ENCODE peak calls at places on chromosomes 5 and 9, in eight cellular contexts. B is K562, N is IMR-90, T is A549, S is uterus, W is breast epithelium, O is Peyer's patch, I is stomach. G is an unnamed sample.

GRCh38 chr9:78121488-78121887 is 89.9 kb upstream of the GNAQ start:
- DNase-seq in B (peak), N (peak), T (peak), S (peak), W (peak), O (peak), I (peak), G (peak)

GRCh38 chr9:34413229-34413852 is 36.6 kb upstream of the MYORG start:
- DNase-seq in B (peak), N (peak), T (peak), S (no peak), W (peak), O (no peak), I (peak), G (no peak)

GRCh38 chr5:566636-567309 is 42.5 kb upstream of the SLC9A3 start:
- DNase-seq in B (peak), N (no peak), T (no peak), S (no peak), W (no peak), O (no peak), I (no peak), G (no peak)

GRCh38 chr5:96661841-96662724 is at the start of gene CAST:
- DNase-seq in B (peak), N (peak), T (peak), S (peak), W (peak), O (peak), I (peak), G (peak)

GRCh38 chr5:90184764-90185163 is 224.8 kb downstream of the CETN3 start:
- DNase-seq in B (no peak), N (no peak), T (no peak), S (no peak), W (no peak), O (no peak), I (no peak), G (no peak)

GRCh38 chr5:100803391-100803790 is 99.7 kb downstream of the ST8SIA4 start:
- DNase-seq in B (no peak), N (peak), T (no peak), S (no peak), W (no peak), O (no peak), I (no peak), G (peak)

GRCh38 chr9:107707419-107707837 is 217.9 kb upstream of the KLF4 start:
- DNase-seq in B (peak), N (peak), T (peak), S (no peak), W (no peak), O (no peak), I (no peak), G (no peak)

GRCh38 chr5:124839371-124839998 is 93.0 kb upstream of the ZNF608 start:
- DNase-seq in B (no peak), N (no peak), T (no peak), S (no peak), W (no peak), O (no peak), I (no peak), G (no peak)

GRCh38 chr5:38208782-38209378 is 49.5 kb upstream of the EGFLAM start:
- DNase-seq in B (peak), N (peak), T (peak), S (no peak), W (no peak), O (no peak), I (no peak), G (no peak)

GRCh38 chr5:151721087-151721646 is 34.5 kb upstream of the SPARC start:
- DNase-seq in B (no peak), N (peak), T (no peak), S (no peak), W (no peak), O (no peak), I (no peak), G (no peak)

GRCh38 chr5:149439899-149440655 is 61.0 kb upstream of the IL17B start:
- DNase-seq in B (peak), N (peak), T (peak), S (peak), W (peak), O (peak), I (peak), G (peak)

GRCh38 chr5:88833371-88834107 is 49.4 kb downstream of the MEF2C start:
- DNase-seq in B (no peak), N (peak), T (no peak), S (peak), W (no peak), O (peak), I (no peak), G (peak)

GRCh38 chr9:95406114-95406513 is 88.6 kb upstream of the FANCC start:
- DNase-seq in B (no peak), N (peak), T (no peak), S (peak), W (no peak), O (peak), I (no peak), G (no peak)

GRCh38 chr5:51414516-51414915 is 31.3 kb downstream of the ISL1 start:
- DNase-seq in B (no peak), N (no peak), T (no peak), S (no peak), W (no peak), O (no peak), I (no peak), G (no peak)

GRCh38 chr5:115532517-115532916 is 12.1 kb downstream of the FEM1C start:
- DNase-seq in B (no peak), N (peak), T (no peak), S (no peak), W (no peak), O (no peak), I (no peak), G (no peak)

GRCh38 chr5:36744041-36744677 is 132.4 kb upstream of the NIPBL start:
- DNase-seq in B (peak), N (no peak), T (no peak), S (no peak), W (no peak), O (no peak), I (no peak), G (no peak)

GRCh38 chr5:179319741-179320281 is 25.4 kb downstream of the ADAMTS2 start:
- DNase-seq in B (no peak), N (peak), T (no peak), S (no peak), W (no peak), O (no peak), I (no peak), G (no peak)

GRCh38 chr5:151347364-151347763 is at the start of gene SLC36A2:
- DNase-seq in B (no peak), N (no peak), T (no peak), S (no peak), W (no peak), O (no peak), I (no peak), G (no peak)

GRCh38 chr9:90854637-90855036 is 53.0 kb downstream of the SYK start:
- DNase-seq in B (no peak), N (no peak), T (no peak), S (no peak), W (no peak), O (no peak), I (no peak), G (no peak)

GRCh38 chr5:65512170-65512937 is 30.6 kb upstream of the ADAMTS6 start:
- DNase-seq in B (no peak), N (peak), T (no peak), S (no peak), W (no peak), O (no peak), I (no peak), G (no peak)

GRCh38 chr9:126745574-126746411 is 59.0 kb upstream of the ZBTB43 start:
- DNase-seq in B (no peak), N (no peak), T (no peak), S (no peak), W (no peak), O (no peak), I (no peak), G (no peak)

GRCh38 chr9:132669329-132669635 is 501 bp downstream of the DDX31 start:
- DNase-seq in B (no peak), N (no peak), T (no peak), S (no peak), W (no peak), O (no peak), I (no peak), G (peak)

GRCh38 chr5:66796306-66797292 is 200.4 kb downstream of the MAST4 start:
- DNase-seq in B (no peak), N (peak), T (peak), S (no peak), W (no peak), O (no peak), I (no peak), G (no peak)

GRCh38 chr9:72979405-72980100 is 26.7 kb upstream of the ALDH1A1 start:
- DNase-seq in B (no peak), N (no peak), T (no peak), S (no peak), W (no peak), O (no peak), I (no peak), G (no peak)

GRCh38 chr5:37214550-37214949 is 34.6 kb downstream of the CPLANE1 start:
- DNase-seq in B (no peak), N (no peak), T (no peak), S (no peak), W (no peak), O (no peak), I (no peak), G (no peak)

GRCh38 chr9:76459691-76460635 is 981 bp downstream of the GCNT1 start:
- DNase-seq in B (peak), N (peak), T (peak), S (peak), W (no peak), O (peak), I (peak), G (peak)

GRCh38 chr9:99385814-99386279 is 163.8 kb downstream of the SEC61B start:
- DNase-seq in B (no peak), N (peak), T (no peak), S (no peak), W (no peak), O (no peak), I (no peak), G (no peak)

DNA sequence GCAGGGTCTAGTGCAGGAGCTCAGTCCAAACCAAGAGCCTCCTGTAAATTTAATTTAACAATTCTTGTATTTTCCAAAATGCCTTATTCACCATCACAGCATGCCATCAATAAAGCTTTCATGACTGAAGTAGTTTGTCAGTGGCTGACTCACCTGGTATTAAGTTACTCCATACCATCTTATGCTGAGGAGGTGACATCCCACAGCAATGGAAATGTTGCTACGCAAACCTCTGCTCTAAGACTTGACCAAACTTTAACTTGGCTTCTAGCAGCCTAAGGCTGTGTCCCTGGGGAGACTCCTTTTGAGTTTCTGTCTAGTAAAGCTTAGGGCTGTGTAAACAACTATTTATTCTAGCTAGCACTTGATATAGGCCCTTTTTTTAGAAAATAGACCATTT is 1231.3 kb upstream of the CDH18 start:
- DNase-seq in B (no peak), N (no peak), T (no peak), S (no peak), W (no peak), O (no peak), I (no peak), G (no peak)
- TF ChIP-seq POLR2A in B (no peak), N (no peak), T (no peak), S (no peak), W (no peak), O (no peak), I (no peak), G (no peak)

GRCh38 chr9:71144495-71144894 is 23.1 kb upstream of the TRPM3 start:
- DNase-seq in B (no peak), N (no peak), T (no peak), S (no peak), W (no peak), O (no peak), I (no peak), G (no peak)

GRCh38 chr9:71147368-71147767 is 25.9 kb upstream of the TRPM3 start:
- DNase-seq in B (no peak), N (no peak), T (no peak), S (no peak), W (no peak), O (no peak), I (no peak), G (no peak)

GRCh38 chr9:71145179-71145578 is 23.8 kb upstream of the TRPM3 start:
- DNase-seq in B (peak), N (no peak), T (no peak), S (no peak), W (no peak), O (no peak), I (peak), G (peak)

GRCh38 chr9:71146511-71146910 is 25.1 kb upstream of the TRPM3 start:
- DNase-seq in B (no peak), N (no peak), T (no peak), S (no peak), W (no peak), O (no peak), I (no peak), G (no peak)
- H3K4me3 ChIP-seq in B (no peak), N (no peak), T (no peak), S (no peak), W (no peak), O (no peak), I (no peak), G (no peak)

DNA sequence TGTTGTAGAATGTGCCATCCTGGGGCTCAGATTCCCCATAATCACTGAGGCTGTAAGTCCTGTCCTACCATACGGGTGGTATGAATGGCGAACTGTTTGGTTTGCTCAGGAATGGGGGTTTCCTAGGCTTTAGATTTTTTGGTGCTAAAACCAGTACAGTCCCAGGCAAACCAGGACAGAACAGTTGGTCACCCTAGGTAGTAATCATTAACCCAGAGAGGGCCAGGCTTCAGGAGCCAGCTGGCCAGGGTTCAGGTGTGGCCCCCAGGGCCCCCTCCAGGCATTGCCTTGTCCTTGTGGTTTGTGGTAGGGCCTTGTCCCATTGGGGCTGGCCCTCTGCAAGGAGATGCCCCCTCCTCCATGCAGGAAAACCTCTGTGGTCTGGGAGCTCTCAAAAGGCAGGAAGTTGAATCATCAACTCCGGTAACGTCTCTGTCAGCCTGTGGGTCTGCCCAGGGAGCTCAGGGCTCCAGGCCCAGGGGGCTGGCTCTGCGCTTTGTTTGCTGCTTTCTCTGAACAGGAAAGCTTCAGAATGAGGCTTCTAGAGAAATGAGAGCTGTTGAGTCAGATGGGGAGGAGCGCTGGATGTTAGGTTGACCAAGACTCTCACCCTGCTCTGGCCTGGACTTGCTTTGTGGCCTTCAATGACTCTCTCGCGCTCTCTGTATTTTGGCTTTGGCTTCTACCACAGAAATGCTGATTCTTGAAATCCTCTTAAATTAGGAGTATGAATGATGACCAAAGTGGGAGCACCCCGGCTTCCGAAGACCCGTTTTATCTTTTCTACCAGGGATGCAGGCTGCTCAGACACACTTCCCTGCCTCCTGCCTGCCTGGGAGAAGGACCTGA is 22.2 kb upstream of the JADE2 start:
- DNase-seq in B (peak), N (peak), T (peak), S (peak), W (no peak), O (peak), I (peak), G (peak)
- TF ChIP-seq POLR2A in B (no peak), N (peak), T (peak), S (peak), W (no peak), O (no peak), I (no peak), G (no peak)

GRCh38 chr9:137575725-137576411 is 2.9 kb downstream of the DPH7 start:
- DNase-seq in B (no peak), N (no peak), T (no peak), S (no peak), W (no peak), O (no peak), I (no peak), G (no peak)
- H3K4me3 ChIP-seq in B (no peak), N (no peak), T (no peak), S (no peak), W (no peak), O (no peak), I (no peak), G (no peak)

DNA sequence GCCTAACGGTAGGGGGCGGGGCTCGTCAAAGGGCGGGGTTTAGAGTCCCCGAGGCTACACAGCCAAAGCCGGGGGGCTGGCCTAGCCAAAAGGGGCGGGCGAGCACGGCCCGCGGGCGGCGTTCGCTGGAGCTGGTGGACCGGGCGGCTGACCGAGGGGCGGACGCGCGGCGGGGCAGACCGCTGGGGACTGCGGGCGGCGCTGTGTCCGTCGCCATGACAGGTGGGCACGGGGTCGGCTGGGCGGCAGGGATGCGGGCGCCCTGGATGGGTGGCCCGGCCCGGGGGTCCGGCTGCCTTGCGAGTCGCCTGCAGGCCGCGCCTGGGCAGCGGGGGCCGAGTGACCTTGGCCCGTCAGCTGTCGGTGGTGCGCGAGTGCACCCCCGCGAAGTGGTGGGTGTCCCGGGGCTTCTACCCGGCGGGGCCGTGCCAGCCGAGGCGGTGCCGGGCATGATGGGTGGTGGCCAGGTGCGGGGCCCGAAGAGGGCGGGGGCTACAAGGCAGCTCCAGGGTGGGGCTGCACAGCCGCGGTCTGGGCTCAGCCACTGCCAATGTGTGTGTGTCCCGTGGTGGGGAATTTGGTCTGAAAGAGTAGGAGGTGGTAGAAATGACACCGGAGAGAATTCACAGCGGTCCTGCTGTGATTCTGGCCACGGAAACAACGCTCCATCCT is at the start of gene CARD19:
- DNase-seq in B (peak), N (peak), T (peak), S (peak), W (peak), O (peak), I (peak), G (peak)
- TF ChIP-seq POLR2A in B (no peak), N (peak), T (peak), S (peak), W (peak), O (peak), I (no peak), G (peak)

GRCh38 chr5:140056880-140057279 is 13.8 kb upstream of the NRG2 start:
- DNase-seq in B (no peak), N (no peak), T (no peak), S (no peak), W (no peak), O (no peak), I (no peak), G (no peak)

GRCh38 chr5:140058212-140058932 is 15.3 kb upstream of the NRG2 start:
- DNase-seq in B (no peak), N (no peak), T (no peak), S (no peak), W (no peak), O (no peak), I (no peak), G (peak)

GRCh38 chr5:140055152-140055551 is 12.1 kb upstream of the NRG2 start:
- DNase-seq in B (no peak), N (no peak), T (no peak), S (no peak), W (no peak), O (no peak), I (no peak), G (no peak)

GRCh38 chr5:140060816-140061215 is 17.7 kb upstream of the NRG2 start:
- DNase-seq in B (no peak), N (no peak), T (no peak), S (no peak), W (no peak), O (no peak), I (no peak), G (no peak)
- H3K4me3 ChIP-seq in B (no peak), N (no peak), T (no peak), S (no peak), W (no peak), O (no peak), I (no peak), G (no peak)

GRCh38 chr5:177508837-177509236 is 789 bp downstream of the DOK3 start:
- DNase-seq in B (no peak), N (no peak), T (no peak), S (no peak), W (no peak), O (peak), I (no peak), G (no peak)
- TF ChIP-seq POLR2A in B (no peak), N (no peak), T (no peak), S (no peak), W (no peak), O (no peak), I (no peak), G (no peak)

DNA sequence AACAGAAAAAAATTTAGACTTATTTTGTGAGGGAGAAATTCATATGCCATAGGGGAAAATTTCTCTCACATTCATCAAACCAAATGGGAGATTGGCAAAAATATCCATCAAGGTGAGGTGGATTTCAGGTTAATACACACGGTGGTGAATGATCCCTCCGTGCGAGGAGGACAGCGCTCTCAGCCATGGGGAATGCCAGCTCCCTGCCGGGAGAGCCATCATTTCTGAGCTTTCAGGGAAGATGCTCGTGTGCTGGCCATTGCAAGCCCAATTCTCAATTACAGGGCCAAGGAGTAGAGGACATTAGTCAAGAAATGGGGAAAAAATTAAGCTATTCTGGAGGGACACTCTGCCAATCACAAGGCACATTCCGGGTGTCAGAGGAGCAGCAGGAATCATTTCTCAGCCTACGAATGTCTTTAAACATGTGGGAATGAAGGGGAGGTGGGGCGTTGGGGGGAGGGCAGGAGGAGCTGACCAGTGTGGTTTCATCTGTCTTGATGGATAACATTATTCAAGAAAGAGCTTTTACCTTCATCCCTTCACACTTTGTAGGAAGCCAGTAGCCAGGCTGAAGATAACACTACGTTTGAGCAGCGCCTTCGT is 165.5 kb downstream of the DAB2IP start:
- DNase-seq in B (no peak), N (no peak), T (no peak), S (no peak), W (peak), O (peak), I (no peak), G (no peak)
- H3K4me3 ChIP-seq in B (no peak), N (no peak), T (no peak), S (no peak), W (no peak), O (no peak), I (no peak), G (no peak)

GRCh38 chr9:136545966-136546696 is at the start of gene NOTCH1:
- DNase-seq in B (peak), N (peak), T (peak), S (peak), W (peak), O (peak), I (peak), G (peak)
- TF ChIP-seq POLR2A in B (peak), N (no peak), T (peak), S (peak), W (no peak), O (no peak), I (no peak), G (peak)

GRCh38 chr5:105740242-105740641 is 1930.5 kb downstream of the EFNA5 start:
- DNase-seq in B (no peak), N (no peak), T (no peak), S (no peak), W (no peak), O (no peak), I (no peak), G (no peak)
- H3K4me3 ChIP-seq in B (no peak), N (no peak), T (no peak), S (no peak), W (no peak), O (no peak), I (no peak), G (no peak)